ENCODE peak calls at places on chromosomes 13 and 19, in seven cellular contexts. A, V, P, T, H, M and O are unnamed samples.

GRCh38 chr19:2016041-2016807 is 710 bp upstream of the BTBD2 start:
- DNase-seq in M (no peak), P (peak; percentile 73), A (peak; percentile 87), T (peak; percentile 84), H (peak; percentile 46), V (peak; percentile 63), O (peak; percentile 64)

GRCh38 chr19:12331211-12331941 is 2.1 kb downstream of the ZNF563 start:
- DNase-seq in P (no peak), M (no peak), A (no peak), H (peak; percentile 82), V (peak; percentile 96), T (no peak), O (no peak)

GRCh38 chr13:30751183-30751933 is 16.0 kb downstream of the ALOX5AP start:
- DNase-seq in T (no peak), M (no peak), H (no peak), A (no peak), V (no peak), P (no peak), O (no peak)

GRCh38 chr13:99694251-99694650 is 193.0 kb downstream of the TM9SF2 start:
- DNase-seq in H (no peak), P (no peak), M (no peak), V (no peak), A (no peak), T (no peak), O (no peak)

GRCh38 chr19:7477758-7478157 is 11.1 kb downstream of the PEX11G start:
- DNase-seq in P (no peak), V (no peak), M (no peak), H (no peak), T (no peak), A (no peak), O (no peak)

GRCh38 chr13:113622791-113623490 is 35.1 kb downstream of the ATP4B start:
- DNase-seq in T (no peak), H (no peak), M (no peak), A (no peak), V (no peak), P (no peak), O (no peak)

GRCh38 chr13:28046981-28047380 is 53.4 kb downstream of the FLT3 start:
- DNase-seq in A (no peak), P (no peak), T (no peak), H (no peak), M (no peak), V (no peak), O (no peak)

GRCh38 chr19:32611161-32611560 is 30.2 kb downstream of the PDCD5 start:
- DNase-seq in M (no peak), H (no peak), V (no peak), P (no peak), T (no peak), A (peak; percentile 65), O (no peak)

GRCh38 chr13:113552079-113552478 is 32.5 kb upstream of the TFDP1 start:
- DNase-seq in P (no peak), V (no peak), T (no peak), H (no peak), A (no peak), M (no peak), O (no peak)

GRCh38 chr19:29054886-29055675 is 157.9 kb downstream of the UQCRFS1 start:
- DNase-seq in T (no peak), V (no peak), M (no peak), A (no peak), H (no peak), P (no peak), O (no peak)

GRCh38 chr13:100184095-100184494 is 95.2 kb downstream of the PCCA start:
- DNase-seq in M (no peak), T (no peak), A (no peak), P (no peak), V (no peak), H (no peak), O (no peak)

GRCh38 chr13:27200413-27201066 is 28.9 kb upstream of the USP12 start:
- DNase-seq in M (no peak), A (no peak), H (no peak), V (no peak), P (no peak), T (no peak), O (no peak)

DNA sequence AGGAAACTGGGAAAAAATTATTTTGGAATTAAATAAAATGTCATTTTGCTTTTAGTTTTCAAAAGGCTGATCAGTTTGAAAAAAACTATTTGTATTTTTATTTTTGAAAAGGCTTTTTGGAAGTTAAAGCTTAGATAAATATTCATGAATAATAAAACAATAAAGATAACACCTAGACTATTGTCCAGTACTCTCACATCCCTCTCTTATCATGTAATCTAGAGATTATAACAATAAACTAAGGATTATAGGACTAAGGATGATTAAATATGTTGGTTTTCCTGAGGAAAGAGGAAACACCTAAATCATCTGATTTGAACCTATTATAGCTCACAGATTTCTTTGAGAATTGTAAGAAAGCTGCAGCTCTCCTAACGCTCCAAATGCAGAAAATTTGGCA is 81.4 kb upstream of the AKAP11 start:
- DNase-seq in V (no peak), P (no peak), T (no peak), H (no peak), M (no peak), A (no peak), O (no peak)
- TF ChIP-seq JUND in V (no peak), P (no peak), T (no peak), H (no peak), M (no peak), A (no peak), O (no peak)

DNA sequence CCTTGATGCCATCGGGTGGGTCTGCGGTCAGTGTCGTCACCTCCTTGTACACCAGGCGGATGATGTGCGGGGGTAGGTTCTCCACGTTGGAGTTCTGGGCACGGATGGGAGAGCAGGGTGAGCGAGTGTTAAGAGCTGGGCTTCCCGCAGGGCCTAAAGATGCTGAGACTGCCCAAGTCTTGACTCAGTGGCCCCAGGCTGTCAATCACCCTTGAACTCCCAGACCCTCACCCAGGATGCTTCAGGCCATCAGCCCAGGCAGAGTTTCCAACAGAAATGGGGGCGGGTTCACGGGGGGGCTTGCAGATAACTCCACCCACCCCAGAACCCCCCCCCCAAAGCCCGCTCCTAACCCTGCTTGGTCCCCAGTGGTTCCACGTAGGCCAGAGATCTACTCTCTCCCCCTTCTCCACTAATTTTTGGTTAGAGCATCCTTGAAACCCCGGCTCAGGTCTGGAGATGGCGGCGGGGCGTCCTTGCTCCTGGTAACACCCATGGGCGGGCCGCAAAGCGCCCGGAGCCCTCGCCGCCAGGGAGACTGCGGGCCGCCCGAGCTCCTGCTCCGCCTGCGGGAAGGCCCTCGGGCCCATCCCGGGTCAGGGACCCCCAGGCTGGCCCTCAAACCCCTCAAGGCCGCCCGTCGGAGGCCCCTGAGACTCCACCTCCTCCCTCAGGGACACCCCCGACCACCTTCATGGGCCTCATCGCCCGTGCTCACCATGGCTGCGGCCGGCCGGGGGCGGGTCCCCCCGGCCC is 541 bp downstream of the UBE2S start:
- DNase-seq in P (no peak), T (peak; percentile 47), H (no peak), M (no peak), A (peak; percentile 70), V (no peak), O (no peak)
- TF ChIP-seq JUND in P (no peak), T (no peak), H (no peak), M (no peak), A (no peak), V (no peak), O (no peak)

DNA sequence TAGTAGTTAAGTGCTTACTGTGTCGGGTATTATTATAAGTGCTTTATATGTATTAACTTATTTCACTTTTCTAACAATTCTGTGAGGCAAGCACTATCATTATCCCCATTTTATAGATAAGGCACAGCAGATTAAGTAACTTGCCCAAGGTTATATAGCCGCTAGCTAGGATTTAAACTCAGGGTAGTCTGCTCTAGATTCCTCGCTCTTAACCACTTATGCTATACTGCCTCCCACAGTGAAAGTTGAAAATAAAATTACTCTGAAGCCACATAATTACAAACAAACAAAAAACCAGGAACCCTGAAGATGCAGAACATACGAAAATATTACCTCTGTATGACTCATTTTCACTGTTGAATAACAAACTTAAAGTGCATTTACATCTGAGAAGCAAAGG is 3.9 kb downstream of the TEX30 start:
- DNase-seq in A (peak; percentile 20), P (no peak), V (no peak), T (no peak), M (no peak), H (no peak), O (no peak)
- TF ChIP-seq JUND in A (no peak), P (no peak), V (no peak), T (no peak), M (no peak), H (no peak), O (no peak)

GRCh38 chr19:18380843-18381242 is 5.1 kb upstream of the GDF15 start:
- DNase-seq in T (no peak), P (no peak), M (no peak), V (no peak), H (no peak), A (no peak), O (no peak)

GRCh38 chr19:18377026-18377425 is 8.9 kb upstream of the GDF15 start:
- DNase-seq in A (no peak), P (no peak), V (no peak), H (no peak), T (no peak), M (no peak), O (peak; percentile 87)

GRCh38 chr19:18385359-18385674 is 641 bp upstream of the GDF15 start:
- DNase-seq in A (no peak), V (no peak), H (no peak), M (no peak), P (no peak), T (no peak), O (no peak)

GRCh38 chr19:18384775-18385174 is 1.2 kb upstream of the GDF15 start:
- DNase-seq in V (no peak), H (no peak), T (no peak), P (no peak), M (no peak), A (no peak), O (no peak)

DNA sequence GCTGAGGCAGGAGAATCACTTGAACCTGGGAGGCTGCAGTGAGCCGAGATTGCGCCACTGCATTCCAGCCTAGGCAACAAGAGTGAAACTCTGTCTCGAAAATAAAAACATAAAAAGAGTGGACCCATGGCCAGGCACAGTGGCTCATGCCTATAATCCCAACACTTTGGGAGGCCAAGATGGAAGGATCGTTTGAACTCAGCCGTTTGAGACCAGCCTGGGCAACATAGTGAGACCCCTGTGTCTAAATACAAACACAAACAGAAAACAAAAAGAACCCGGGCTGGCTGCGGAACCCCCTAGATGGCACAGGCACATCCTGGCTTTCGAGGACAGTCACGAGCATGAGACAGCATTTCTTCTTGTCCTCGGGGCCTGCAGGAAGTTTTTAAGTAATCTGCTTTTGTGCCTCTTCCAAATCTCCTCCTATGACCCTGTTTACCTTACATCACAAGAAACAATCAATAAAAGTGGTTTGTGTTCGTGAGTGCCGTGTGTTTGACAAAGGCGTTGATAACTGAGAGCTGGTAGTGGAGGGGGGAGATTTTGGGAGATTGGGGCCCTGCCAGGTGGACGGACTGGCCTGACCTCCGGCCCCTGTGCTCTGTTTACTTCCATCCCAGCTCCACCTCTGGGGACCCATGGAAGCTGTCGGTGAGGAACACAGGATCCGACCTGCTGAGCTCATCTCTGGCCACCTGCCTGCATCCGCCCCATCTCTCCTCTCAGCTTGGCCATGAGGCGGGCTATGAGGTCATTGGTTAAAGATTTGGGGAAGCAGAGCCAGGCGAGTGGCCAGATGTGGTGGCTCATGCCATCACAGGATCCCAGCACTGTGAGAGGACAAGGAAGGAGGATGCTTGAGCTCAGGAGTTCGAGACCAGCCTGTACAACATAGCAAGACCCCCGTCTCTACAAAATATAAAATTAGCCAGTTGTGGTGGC is 5.9 kb upstream of the GDF15 start:
- DNase-seq in V (peak; percentile 98), P (peak; percentile 93), H (no peak), A (no peak), M (no peak), T (peak; percentile 60), O (no peak)
- TF ChIP-seq JUND in V (peak; percentile 95), P (peak; percentile 68), H (no peak), A (no peak), M (no peak), T (peak; percentile 83), O (no peak)